ENCODE peak calls at places on chromosomes 5 and 9, in eight cellular contexts. F, Q, N, B, P, J, E and H are unnamed samples.

GRCh38 chr9:83583151-83584014 is 39.6 kb upstream of the IDNK start:
- DNase-seq in N (peak), P (peak), Q (peak), J (peak), E (peak), B (peak), F (no peak), H (peak)

GRCh38 chr5:141934099-141934844 is 10.6 kb downstream of the DELE1 start:
- DNase-seq in P (no peak), J (no peak), E (no peak), Q (no peak), B (no peak), F (no peak), N (no peak), H (no peak)

GRCh38 chr9:93133641-93134017 is 422 bp downstream of the NINJ1 start:
- DNase-seq in N (peak), P (peak), F (peak), E (peak), Q (no peak), J (peak), B (peak), H (peak)

GRCh38 chr9:2087500-2088313 is 72.6 kb downstream of the SMARCA2 start:
- DNase-seq in E (peak), B (peak), F (no peak), J (no peak), N (no peak), Q (peak), P (peak), H (peak)

GRCh38 chr5:6827815-6828214 is 114.6 kb downstream of the TENT4A start:
- DNase-seq in B (no peak), J (peak), E (no peak), F (no peak), P (no peak), Q (no peak), N (no peak), H (peak)

GRCh38 chr5:152527358-152528048 is 122.4 kb upstream of the NMUR2 start:
- DNase-seq in Q (no peak), F (no peak), B (no peak), N (no peak), P (no peak), E (no peak), J (no peak), H (no peak)

GRCh38 chr5:179874536-179875292 is 16.1 kb upstream of the MRNIP start:
- DNase-seq in J (no peak), F (no peak), E (no peak), Q (no peak), B (no peak), N (no peak), P (no peak), H (no peak)

GRCh38 chr5:31553863-31554262 is 21.8 kb downstream of the C5orf22 start:
- DNase-seq in F (no peak), Q (no peak), B (no peak), N (no peak), E (no peak), J (no peak), P (no peak), H (no peak)

GRCh38 chr5:134413046-134413445 is 1.4 kb upstream of the CDKN2AIPNL start:
- DNase-seq in B (no peak), Q (no peak), E (no peak), P (no peak), F (no peak), N (no peak), J (no peak), H (no peak)

GRCh38 chr9:75866273-75866871 is 24.1 kb upstream of the PCSK5 start:
- DNase-seq in F (no peak), P (peak), N (peak), Q (peak), J (no peak), E (peak), B (peak), H (peak)

GRCh38 chr9:120571443-120572257 is 8.3 kb downstream of the CDK5RAP2 start:
- DNase-seq in F (no peak), Q (no peak), J (no peak), N (no peak), E (peak), P (no peak), B (no peak), H (no peak)

GRCh38 chr5:105899726-105900125 is 1771.0 kb downstream of the EFNA5 start:
- DNase-seq in N (no peak), Q (no peak), F (no peak), E (no peak), P (no peak), B (no peak), J (no peak), H (no peak)

GRCh38 chr5:106959447-106959846 is 711.3 kb downstream of the EFNA5 start:
- DNase-seq in B (no peak), N (no peak), E (no peak), P (no peak), J (no peak), F (no peak), Q (no peak), H (no peak)

GRCh38 chr5:173984218-173984617 is 4.8 kb upstream of the C5orf47 start:
- DNase-seq in N (peak), B (no peak), P (peak), F (no peak), J (no peak), E (no peak), Q (peak), H (no peak)

GRCh38 chr5:158541535-158541934 is 558.2 kb downstream of the EBF1 start:
- DNase-seq in B (no peak), J (no peak), Q (no peak), N (no peak), F (no peak), P (no peak), E (no peak), H (no peak)

GRCh38 chr9:18314321-18314720 is 159.6 kb upstream of the ADAMTSL1 start:
- DNase-seq in E (no peak), Q (no peak), F (no peak), P (no peak), N (no peak), J (no peak), B (no peak), H (no peak)

GRCh38 chr5:55821731-55822512 is 29.2 kb upstream of the IL31RA start:
- DNase-seq in F (no peak), B (no peak), N (peak), J (no peak), E (no peak), Q (no peak), P (no peak), H (no peak)

GRCh38 chr9:108816037-108816436 is 39.7 kb downstream of the ACTL7B start:
- DNase-seq in E (no peak), N (no peak), J (no peak), F (no peak), B (peak), Q (no peak), P (peak), H (no peak)

GRCh38 chr5:54363669-54364068 is 53.3 kb upstream of the ARL15 start:
- DNase-seq in Q (no peak), N (no peak), P (no peak), E (no peak), F (no peak), B (no peak), J (no peak), H (no peak)

GRCh38 chr9:10255758-10256157 is 357.0 kb downstream of the PTPRD start:
- DNase-seq in E (no peak), P (no peak), Q (no peak), B (no peak), J (no peak), F (no peak), N (no peak), H (no peak)

GRCh38 chr5:74056789-74057164 is 430.8 kb downstream of the ARHGEF28 start:
- DNase-seq in E (no peak), B (peak), Q (peak), P (peak), F (no peak), N (peak), J (no peak), H (no peak)

GRCh38 chr9:121725008-121725795 is 73.8 kb downstream of the DAB2IP start:
- DNase-seq in J (no peak), E (peak), Q (no peak), P (no peak), F (peak), N (no peak), B (no peak), H (no peak)

GRCh38 chr5:32710859-32711692 is at the start of gene NPR3:
- DNase-seq in Q (no peak), E (peak), J (no peak), F (no peak), N (no peak), P (no peak), B (no peak), H (no peak)

GRCh38 chr5:147479431-147479830 is 30.4 kb downstream of the DPYSL3 start:
- DNase-seq in Q (no peak), J (no peak), E (no peak), P (peak), N (no peak), B (no peak), F (no peak), H (no peak)

GRCh38 chr5:76469656-76470290 is 66.7 kb downstream of the IQGAP2 start:
- DNase-seq in J (no peak), N (no peak), Q (no peak), B (no peak), E (no peak), P (no peak), F (no peak), H (no peak)

GRCh38 chr5:93930098-93930497 is 188.7 kb upstream of the POU5F2 start:
- DNase-seq in F (no peak), P (peak), Q (no peak), E (no peak), J (no peak), B (no peak), N (no peak), H (no peak)

GRCh38 chr5:113487779-113488644 is at the start of gene MCC:
- DNase-seq in Q (no peak), B (no peak), F (peak), P (peak), E (peak), N (peak), J (peak), H (no peak)

GRCh38 chr5:1093361-1093760 is 18.5 kb downstream of the SLC12A7 start:
- DNase-seq in P (no peak), E (no peak), B (no peak), N (no peak), Q (no peak), F (no peak), J (no peak), H (no peak)

GRCh38 chr5:10674582-10674981 is 86.5 kb downstream of the DAP start:
- DNase-seq in F (no peak), J (no peak), B (no peak), N (peak), Q (no peak), P (no peak), E (no peak), H (no peak)

GRCh38 chr5:109329296-109330252 is 80.2 kb downstream of the PJA2 start:
- DNase-seq in B (peak), P (peak), J (no peak), N (no peak), Q (no peak), E (peak), F (no peak), H (no peak)

GRCh38 chr5:169702726-169703481 is 65.8 kb downstream of the DOCK2 start:
- DNase-seq in P (no peak), E (no peak), B (no peak), J (no peak), Q (peak), F (no peak), N (no peak), H (no peak)

GRCh38 chr5:168260353-168261211 is 30.9 kb upstream of the WWC1 start:
- DNase-seq in E (no peak), F (no peak), N (no peak), Q (no peak), J (no peak), B (no peak), P (no peak), H (no peak)